ENCODE peak calls at places on chromosomes 4 and X, in four cellular contexts. One of them, this sample, is unnamed.

GRCh38 chrX:53421125-53421524 is 1.3 kb downstream of the SMC1A start:
- DNase-seq in PC-3: no peak
- DNase-seq in mammary epithelial cell: no peak
- DNase-seq in fibroblast of lung: no peak
- DNase-seq in this sample: no peak

GRCh38 chrX:128601706-128602105 is 549.5 kb upstream of the ACTRT1 start:
- DNase-seq in PC-3: no peak
- DNase-seq in mammary epithelial cell: no peak
- DNase-seq in fibroblast of lung: no peak
- DNase-seq in this sample: no peak

GRCh38 chr4:185637162-185637875 is 102.0 kb upstream of the PDLIM3 start:
- DNase-seq in PC-3: peak; percentile 55
- DNase-seq in mammary epithelial cell: no peak
- DNase-seq in fibroblast of lung: no peak
- DNase-seq in this sample: no peak

GRCh38 chr4:156673483-156673882 is 298.1 kb downstream of the PDGFC start:
- DNase-seq in PC-3: peak; percentile 45
- DNase-seq in mammary epithelial cell: no peak
- DNase-seq in fibroblast of lung: peak; percentile 83
- DNase-seq in this sample: no peak

GRCh38 chr4:99209671-99210070 is 9.4 kb downstream of the ADH6 start:
- DNase-seq in PC-3: no peak
- DNase-seq in mammary epithelial cell: no peak
- DNase-seq in fibroblast of lung: peak; percentile 76
- DNase-seq in this sample: no peak

GRCh38 chrX:154429708-154430107 is 1.2 kb downstream of the ATP6AP1 start:
- DNase-seq in PC-3: no peak
- DNase-seq in mammary epithelial cell: no peak
- DNase-seq in fibroblast of lung: no peak
- DNase-seq in this sample: no peak

GRCh38 chr4:142474398-142475087 is 371.6 kb downstream of the INPP4B start:
- DNase-seq in PC-3: peak; percentile 98
- DNase-seq in mammary epithelial cell: peak; percentile 95
- DNase-seq in fibroblast of lung: peak; percentile 26
- DNase-seq in this sample: no peak

GRCh38 chr4:74018771-74019170 is 19.7 kb downstream of the CXCL3 start:
- DNase-seq in PC-3: no peak
- DNase-seq in mammary epithelial cell: peak; percentile 65
- DNase-seq in fibroblast of lung: no peak
- DNase-seq in this sample: peak; percentile 21

GRCh38 chr4:156538210-156538609 is 433.4 kb downstream of the PDGFC start:
- DNase-seq in PC-3: no peak
- DNase-seq in mammary epithelial cell: no peak
- DNase-seq in fibroblast of lung: peak; percentile 76
- DNase-seq in this sample: no peak

GRCh38 chr4:184094532-184095192 is 123.0 kb downstream of the ENPP6 start:
- DNase-seq in PC-3: no peak
- DNase-seq in mammary epithelial cell: no peak
- DNase-seq in fibroblast of lung: no peak
- DNase-seq in this sample: no peak

GRCh38 chr4:167775374-167775773 is 317.0 kb upstream of the ANXA10 start:
- DNase-seq in PC-3: peak; percentile 62
- DNase-seq in mammary epithelial cell: peak; percentile 4
- DNase-seq in fibroblast of lung: peak; percentile 32
- DNase-seq in this sample: no peak

GRCh38 chr4:15756361-15756861 is 21.7 kb upstream of the CD38 start:
- DNase-seq in PC-3: peak; percentile 82
- DNase-seq in mammary epithelial cell: peak; percentile 91
- DNase-seq in fibroblast of lung: peak; percentile 72
- DNase-seq in this sample: no peak

GRCh38 chr4:188297873-188298272 is 158.6 kb downstream of the TRIML1 start:
- DNase-seq in PC-3: no peak
- DNase-seq in mammary epithelial cell: peak; percentile 43
- DNase-seq in fibroblast of lung: no peak
- DNase-seq in this sample: no peak

GRCh38 chr4:39698424-39699009 is 581 bp downstream of the UBE2K start:
- DNase-seq in PC-3: peak; percentile 27
- DNase-seq in mammary epithelial cell: peak; percentile 41
- DNase-seq in fibroblast of lung: peak; percentile 42
- DNase-seq in this sample: peak; percentile 64

GRCh38 chrX:131393426-131393825 is 104.3 kb upstream of the IGSF1 start:
- DNase-seq in PC-3: no peak
- DNase-seq in mammary epithelial cell: no peak
- DNase-seq in fibroblast of lung: no peak
- DNase-seq in this sample: no peak

GRCh38 chr4:147361726-147362125 is 119.2 kb upstream of the EDNRA start:
- DNase-seq in PC-3: peak; percentile 76
- DNase-seq in mammary epithelial cell: peak; percentile 93
- DNase-seq in fibroblast of lung: peak; percentile 93
- DNase-seq in this sample: peak; percentile 89

GRCh38 chr4:54539500-54540029 is 118.2 kb upstream of the KIT start:
- DNase-seq in PC-3: no peak
- DNase-seq in mammary epithelial cell: no peak
- DNase-seq in fibroblast of lung: peak; percentile 39
- DNase-seq in this sample: peak; percentile 38

GRCh38 chrX:20116087-20116574 is 576 bp downstream of the MAP7D2 start:
- DNase-seq in PC-3: no peak
- DNase-seq in mammary epithelial cell: no peak
- DNase-seq in fibroblast of lung: no peak
- DNase-seq in this sample: no peak

GRCh38 chr4:38114435-38114834 is 154.2 kb downstream of the PTTG2 start:
- DNase-seq in PC-3: no peak
- DNase-seq in mammary epithelial cell: no peak
- DNase-seq in fibroblast of lung: no peak
- DNase-seq in this sample: peak; percentile 12

GRCh38 chr4:105462610-105463009 is 11.3 kb downstream of the PPA2 start:
- DNase-seq in PC-3: no peak
- DNase-seq in mammary epithelial cell: no peak
- DNase-seq in fibroblast of lung: no peak
- DNase-seq in this sample: no peak

GRCh38 chr4:139704915-139705485 is 39.4 kb downstream of the MGST2 start:
- DNase-seq in PC-3: peak; percentile 10
- DNase-seq in mammary epithelial cell: no peak
- DNase-seq in fibroblast of lung: peak; percentile 31
- DNase-seq in this sample: peak; percentile 15

GRCh38 chr4:15936495-15936894 is 2.0 kb downstream of the FGFBP1 start:
- DNase-seq in PC-3: peak; percentile 30
- DNase-seq in mammary epithelial cell: no peak
- DNase-seq in fibroblast of lung: no peak
- DNase-seq in this sample: no peak

GRCh38 chrX:93673869-93674271 is at the start of gene FAM133A:
- DNase-seq in PC-3: peak; percentile 30
- DNase-seq in mammary epithelial cell: peak; percentile 1
- DNase-seq in fibroblast of lung: peak; percentile 73
- DNase-seq in this sample: no peak

GRCh38 chrX:103552236-103552635 is 32.9 kb upstream of the RAB40A start:
- DNase-seq in PC-3: no peak
- DNase-seq in mammary epithelial cell: no peak
- DNase-seq in fibroblast of lung: no peak
- DNase-seq in this sample: no peak

GRCh38 chr4:66048861-66049260 is 378.6 kb upstream of the EPHA5 start:
- DNase-seq in PC-3: no peak
- DNase-seq in mammary epithelial cell: no peak
- DNase-seq in fibroblast of lung: peak; percentile 5
- DNase-seq in this sample: no peak

GRCh38 chrX:132365490-132365889 is 123.3 kb downstream of the MBNL3 start:
- DNase-seq in PC-3: no peak
- DNase-seq in mammary epithelial cell: no peak
- DNase-seq in fibroblast of lung: no peak
- DNase-seq in this sample: no peak

GRCh38 chr4:94827481-94828110 is 69.8 kb downstream of the BMPR1B start:
- DNase-seq in PC-3: peak; percentile 84
- DNase-seq in mammary epithelial cell: peak; percentile 88
- DNase-seq in fibroblast of lung: peak; percentile 86
- DNase-seq in this sample: peak; percentile 90

GRCh38 chr4:185734214-185734613 is 77.8 kb downstream of the SORBS2 start:
- DNase-seq in PC-3: no peak
- DNase-seq in mammary epithelial cell: no peak
- DNase-seq in fibroblast of lung: no peak
- DNase-seq in this sample: no peak

GRCh38 chr4:147548251-147548650 is 67.4 kb downstream of the EDNRA start:
- DNase-seq in PC-3: no peak
- DNase-seq in mammary epithelial cell: no peak
- DNase-seq in fibroblast of lung: peak; percentile 23
- DNase-seq in this sample: no peak

GRCh38 chr4:115851918-115852766 is 738.7 kb upstream of the NDST4 start:
- DNase-seq in PC-3: peak; percentile 59
- DNase-seq in mammary epithelial cell: peak; percentile 32
- DNase-seq in fibroblast of lung: peak; percentile 17
- DNase-seq in this sample: no peak

GRCh38 chr4:173717581-173717980 is 187.6 kb upstream of the HAND2 start:
- DNase-seq in PC-3: no peak
- DNase-seq in mammary epithelial cell: no peak
- DNase-seq in fibroblast of lung: no peak
- DNase-seq in this sample: no peak

DNA sequence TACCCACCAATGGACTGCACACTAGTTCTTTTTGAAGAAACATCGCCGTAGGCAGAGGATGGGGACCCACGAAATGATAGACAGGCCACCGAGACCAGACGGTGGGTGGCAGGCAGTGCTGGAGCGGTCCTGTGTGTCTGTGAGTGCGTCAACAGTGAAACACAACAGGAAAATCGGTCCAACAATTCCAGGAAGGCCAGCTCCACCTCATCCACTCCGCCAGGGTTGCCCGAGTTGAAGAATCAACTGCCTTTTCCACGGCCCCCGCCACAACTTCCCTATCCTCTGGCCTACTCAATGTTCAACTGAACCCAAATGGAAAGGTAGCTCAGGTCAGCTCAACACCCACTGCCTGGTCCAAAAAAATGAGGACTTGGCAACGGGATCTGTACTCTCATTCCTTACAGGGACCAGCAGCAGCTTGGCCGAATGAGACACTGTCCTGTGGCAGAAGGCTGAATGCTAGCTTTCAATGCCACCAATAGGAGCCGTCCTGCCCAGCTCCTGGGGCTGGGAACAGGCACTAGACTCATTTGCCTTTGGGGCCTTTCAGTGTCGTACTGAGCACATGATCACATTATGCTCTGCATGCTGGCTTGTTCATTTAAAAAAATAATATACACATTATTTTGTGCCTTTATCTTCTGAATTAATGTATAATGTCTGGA is 43.5 kb downstream of the MID1 start:
- DNase-seq in PC-3: no peak
- DNase-seq in mammary epithelial cell: no peak
- DNase-seq in fibroblast of lung: no peak
- DNase-seq in this sample: peak; percentile 84
- H3K27ac ChIP-seq in PC-3: no peak overlapping the region
- H3K27ac ChIP-seq in mammary epithelial cell: no peak overlapping the region
- H3K27ac ChIP-seq in fibroblast of lung: no peak overlapping the region
- H3K27ac ChIP-seq in this sample: peak overlapping the region; percentile 95

DNA sequence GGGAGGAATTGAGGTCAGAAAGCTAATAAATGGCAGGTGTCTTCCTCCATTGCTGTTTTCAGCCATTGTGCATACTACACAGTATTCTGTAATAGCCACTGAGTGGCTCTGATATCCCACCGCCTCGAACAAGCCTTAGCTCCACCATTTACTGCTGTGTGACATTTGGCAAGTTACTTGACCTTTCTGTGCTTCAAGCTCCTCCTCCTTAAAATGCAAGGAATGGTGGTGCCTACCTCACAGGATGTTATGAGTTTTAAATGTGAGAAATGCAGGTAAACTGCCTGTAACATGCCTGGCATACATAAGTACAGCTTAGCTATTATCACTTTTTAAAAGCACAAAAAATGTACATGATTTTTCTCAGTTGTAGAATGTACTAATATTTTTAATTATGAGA is 421.0 kb downstream of the MAPK10 start:
- DNase-seq in PC-3: no peak
- DNase-seq in mammary epithelial cell: no peak
- DNase-seq in fibroblast of lung: no peak
- DNase-seq in this sample: no peak
- H3K9ac ChIP-seq in PC-3: no peak overlapping the region
- H3K9ac ChIP-seq in mammary epithelial cell: no peak overlapping the region
- H3K9ac ChIP-seq in fibroblast of lung: no peak overlapping the region
- H3K9ac ChIP-seq in this sample: no peak overlapping the region

GRCh38 chr4:2256781-2257191 is 5.1 kb downstream of the MXD4 start:
- DNase-seq in PC-3: no peak
- DNase-seq in mammary epithelial cell: no peak
- DNase-seq in fibroblast of lung: no peak
- DNase-seq in this sample: peak; percentile 11

GRCh38 chr4:2254665-2255500 is 7.0 kb downstream of the MXD4 start:
- DNase-seq in PC-3: no peak
- DNase-seq in mammary epithelial cell: no peak
- DNase-seq in fibroblast of lung: no peak
- DNase-seq in this sample: no peak

GRCh38 chr4:2256156-2256731 is 5.7 kb downstream of the MXD4 start:
- DNase-seq in PC-3: no peak
- DNase-seq in mammary epithelial cell: no peak
- DNase-seq in fibroblast of lung: no peak
- DNase-seq in this sample: no peak

GRCh38 chr4:2257361-2258001 is 4.4 kb downstream of the MXD4 start:
- DNase-seq in PC-3: no peak
- DNase-seq in mammary epithelial cell: no peak
- DNase-seq in fibroblast of lung: no peak
- DNase-seq in this sample: no peak

DNA sequence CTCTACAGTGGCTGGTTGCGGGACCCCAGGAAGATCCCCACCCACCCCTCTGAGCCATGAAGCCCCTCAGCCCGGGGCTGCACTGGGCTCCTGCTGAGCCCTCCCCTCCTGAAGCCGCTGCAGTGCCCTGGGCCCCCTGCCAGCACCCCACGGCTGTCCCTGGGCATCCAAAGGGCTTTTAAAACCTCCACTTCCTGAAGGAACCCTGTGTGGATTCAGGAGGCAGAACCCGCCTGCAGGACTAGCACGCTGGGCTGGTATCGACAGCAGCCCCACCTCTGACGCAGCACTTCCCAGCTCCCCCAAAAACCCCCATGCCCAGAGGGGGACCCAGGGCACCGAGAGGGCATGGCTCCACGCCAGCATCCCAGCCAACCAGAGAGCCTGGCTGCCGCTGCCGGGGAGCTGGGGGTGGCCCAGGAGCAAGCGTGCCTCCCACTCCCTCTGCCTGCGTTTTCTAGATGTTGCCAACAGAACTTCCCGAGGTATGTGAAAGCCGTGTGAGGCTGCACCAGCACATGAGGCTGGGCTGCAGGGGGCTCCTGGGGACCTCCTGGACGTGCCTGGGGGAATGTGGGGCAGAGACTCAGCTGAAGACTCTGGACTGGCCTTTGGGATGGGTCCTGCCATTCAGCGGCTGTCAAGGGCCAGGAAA is 6.3 kb downstream of the MXD4 start:
- DNase-seq in PC-3: no peak
- DNase-seq in mammary epithelial cell: no peak
- DNase-seq in fibroblast of lung: peak; percentile 49
- DNase-seq in this sample: no peak
- H3K27ac ChIP-seq in PC-3: no peak overlapping the region
- H3K27ac ChIP-seq in mammary epithelial cell: no peak overlapping the region
- H3K27ac ChIP-seq in fibroblast of lung: no peak overlapping the region
- H3K27ac ChIP-seq in this sample: no peak overlapping the region

GRCh38 chr4:87079967-87080366 is 140.5 kb downstream of the KLHL8 start:
- DNase-seq in PC-3: no peak
- DNase-seq in mammary epithelial cell: no peak
- DNase-seq in fibroblast of lung: no peak
- DNase-seq in this sample: no peak
- H3K9ac ChIP-seq in PC-3: no peak overlapping the region
- H3K9ac ChIP-seq in mammary epithelial cell: no peak overlapping the region
- H3K9ac ChIP-seq in fibroblast of lung: no peak overlapping the region
- H3K9ac ChIP-seq in this sample: no peak overlapping the region

This sample was measured in endothelial cell of umbilical vein.